ENCODE peak calls at places on chromosomes 4 and X, in ten cellular contexts. One of them, this sample, is unnamed.

GRCh38 chrX:48498374-48498809 is 10.4 kb upstream of the PORCN start:
- DNase-seq in prostate gland: no peak
- DNase-seq in endothelial cell of umbilical vein: peak; percentile 44
- DNase-seq in spleen: peak; percentile 13
- DNase-seq in GM12878: no peak
- DNase-seq in HepG2: no peak
- DNase-seq in stomach: no peak
- DNase-seq in esophagus muscularis mucosa: no peak
- DNase-seq in breast epithelium: no peak
- DNase-seq in suprapubic skin: no peak
- DNase-seq in this sample: no peak

GRCh38 chr4:80153800-80154546 is 43.3 kb upstream of the PRDM8 start:
- DNase-seq in prostate gland: no peak
- DNase-seq in endothelial cell of umbilical vein: no peak
- DNase-seq in spleen: no peak
- DNase-seq in GM12878: no peak
- DNase-seq in HepG2: no peak
- DNase-seq in stomach: no peak
- DNase-seq in esophagus muscularis mucosa: no peak
- DNase-seq in breast epithelium: no peak
- DNase-seq in suprapubic skin: no peak
- DNase-seq in this sample: no peak

GRCh38 chrX:44529315-44529714 is 13.3 kb downstream of the FUNDC1 start:
- DNase-seq in prostate gland: no peak
- DNase-seq in endothelial cell of umbilical vein: no peak
- DNase-seq in spleen: no peak
- DNase-seq in GM12878: no peak
- DNase-seq in HepG2: no peak
- DNase-seq in stomach: no peak
- DNase-seq in esophagus muscularis mucosa: no peak
- DNase-seq in breast epithelium: no peak
- DNase-seq in suprapubic skin: no peak
- DNase-seq in this sample: no peak

GRCh38 chr4:8886625-8887406 is 15.2 kb upstream of the HMX1 start:
- DNase-seq in prostate gland: no peak
- DNase-seq in endothelial cell of umbilical vein: no peak
- DNase-seq in spleen: no peak
- DNase-seq in GM12878: no peak
- DNase-seq in HepG2: no peak
- DNase-seq in stomach: no peak
- DNase-seq in esophagus muscularis mucosa: no peak
- DNase-seq in breast epithelium: no peak
- DNase-seq in suprapubic skin: no peak
- DNase-seq in this sample: no peak

GRCh38 chrX:143306991-143307965 is 210.0 kb downstream of the SPANXN3 start:
- DNase-seq in prostate gland: no peak
- DNase-seq in endothelial cell of umbilical vein: no peak
- DNase-seq in spleen: no peak
- DNase-seq in GM12878: no peak
- DNase-seq in HepG2: no peak
- DNase-seq in stomach: no peak
- DNase-seq in esophagus muscularis mucosa: no peak
- DNase-seq in breast epithelium: no peak
- DNase-seq in suprapubic skin: no peak
- DNase-seq in this sample: no peak

GRCh38 chrX:22136711-22137110 is 104.6 kb downstream of the PHEX start:
- DNase-seq in prostate gland: no peak
- DNase-seq in endothelial cell of umbilical vein: no peak
- DNase-seq in spleen: no peak
- DNase-seq in GM12878: no peak
- DNase-seq in HepG2: no peak
- DNase-seq in stomach: no peak
- DNase-seq in esophagus muscularis mucosa: no peak
- DNase-seq in breast epithelium: no peak
- DNase-seq in suprapubic skin: no peak
- DNase-seq in this sample: no peak

GRCh38 chr4:120990246-120990645 is 67.7 kb upstream of the PRDM5 start:
- DNase-seq in prostate gland: no peak
- DNase-seq in endothelial cell of umbilical vein: no peak
- DNase-seq in spleen: no peak
- DNase-seq in GM12878: no peak
- DNase-seq in HepG2: no peak
- DNase-seq in stomach: no peak
- DNase-seq in esophagus muscularis mucosa: no peak
- DNase-seq in breast epithelium: no peak
- DNase-seq in suprapubic skin: no peak
- DNase-seq in this sample: no peak

GRCh38 chr4:98110929-98111328 is 32.3 kb downstream of the STPG2 start:
- DNase-seq in prostate gland: no peak
- DNase-seq in endothelial cell of umbilical vein: no peak
- DNase-seq in spleen: no peak
- DNase-seq in GM12878: no peak
- DNase-seq in HepG2: no peak
- DNase-seq in stomach: no peak
- DNase-seq in esophagus muscularis mucosa: no peak
- DNase-seq in breast epithelium: no peak
- DNase-seq in suprapubic skin: no peak
- DNase-seq in this sample: no peak

DNA sequence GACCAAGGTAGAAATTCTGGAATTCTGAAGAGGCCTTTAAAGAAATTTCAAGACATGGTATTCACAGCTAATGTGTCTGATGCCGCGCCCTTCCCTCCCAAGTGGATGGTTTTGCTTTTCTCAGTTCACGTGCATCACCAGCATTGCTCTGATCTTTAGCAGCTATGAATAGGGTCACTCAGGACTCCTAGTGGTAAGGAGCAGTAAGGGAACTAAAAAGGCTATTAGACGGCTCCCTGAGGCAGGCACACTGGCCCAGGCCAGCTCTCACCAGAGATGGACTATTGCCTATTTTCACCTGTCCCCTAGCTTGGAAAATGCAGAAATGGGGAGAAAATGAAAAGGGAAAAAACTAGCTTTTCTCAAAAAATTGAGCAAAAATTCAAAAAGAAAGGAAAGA is 447.5 kb upstream of the RASGEF1B start:
- DNase-seq in prostate gland: no peak
- DNase-seq in endothelial cell of umbilical vein: peak; percentile 3
- DNase-seq in spleen: no peak
- DNase-seq in GM12878: no peak
- DNase-seq in HepG2: peak; percentile 21
- DNase-seq in stomach: no peak
- DNase-seq in esophagus muscularis mucosa: no peak
- DNase-seq in breast epithelium: no peak
- DNase-seq in suprapubic skin: no peak
- DNase-seq in this sample: no peak
- TF ChIP-seq CTCF in prostate gland: no peak
- TF ChIP-seq CTCF in endothelial cell of umbilical vein: peak; percentile 25
- TF ChIP-seq CTCF in spleen: peak; percentile 34
- TF ChIP-seq CTCF in GM12878: peak; percentile 14
- TF ChIP-seq CTCF in HepG2: peak; percentile 29
- TF ChIP-seq CTCF in stomach: no peak
- TF ChIP-seq CTCF in esophagus muscularis mucosa: peak; percentile 19
- TF ChIP-seq CTCF in breast epithelium: no peak
- TF ChIP-seq CTCF in suprapubic skin: no peak
- TF ChIP-seq CTCF in this sample: no peak

GRCh38 chrX:129932792-129933321 is 26.9 kb downstream of the UTP14A start:
- DNase-seq in prostate gland: no peak
- DNase-seq in endothelial cell of umbilical vein: no peak
- DNase-seq in spleen: peak; percentile 88
- DNase-seq in GM12878: no peak
- DNase-seq in HepG2: no peak
- DNase-seq in stomach: no peak
- DNase-seq in esophagus muscularis mucosa: no peak
- DNase-seq in breast epithelium: no peak
- DNase-seq in suprapubic skin: peak; percentile 75
- DNase-seq in this sample: peak; percentile 21

GRCh38 chrX:129930941-129931410 is 25.0 kb downstream of the UTP14A start:
- DNase-seq in prostate gland: no peak
- DNase-seq in endothelial cell of umbilical vein: no peak
- DNase-seq in spleen: no peak
- DNase-seq in GM12878: no peak
- DNase-seq in HepG2: no peak
- DNase-seq in stomach: no peak
- DNase-seq in esophagus muscularis mucosa: no peak
- DNase-seq in breast epithelium: no peak
- DNase-seq in suprapubic skin: no peak
- DNase-seq in this sample: no peak

GRCh38 chrX:129932137-129932791 is 26.3 kb downstream of the UTP14A start:
- DNase-seq in prostate gland: peak; percentile 86
- DNase-seq in endothelial cell of umbilical vein: peak; percentile 72
- DNase-seq in spleen: peak; percentile 97
- DNase-seq in GM12878: peak; percentile 38
- DNase-seq in HepG2: peak; percentile 62
- DNase-seq in stomach: peak; percentile 89
- DNase-seq in esophagus muscularis mucosa: peak; percentile 98
- DNase-seq in breast epithelium: peak; percentile 81
- DNase-seq in suprapubic skin: peak; percentile 92
- DNase-seq in this sample: peak; percentile 97

GRCh38 chrX:129933700-129934099 is 27.7 kb downstream of the UTP14A start:
- DNase-seq in prostate gland: no peak
- DNase-seq in endothelial cell of umbilical vein: no peak
- DNase-seq in spleen: no peak
- DNase-seq in GM12878: no peak
- DNase-seq in HepG2: no peak
- DNase-seq in stomach: no peak
- DNase-seq in esophagus muscularis mucosa: no peak
- DNase-seq in breast epithelium: no peak
- DNase-seq in suprapubic skin: no peak
- DNase-seq in this sample: no peak

DNA sequence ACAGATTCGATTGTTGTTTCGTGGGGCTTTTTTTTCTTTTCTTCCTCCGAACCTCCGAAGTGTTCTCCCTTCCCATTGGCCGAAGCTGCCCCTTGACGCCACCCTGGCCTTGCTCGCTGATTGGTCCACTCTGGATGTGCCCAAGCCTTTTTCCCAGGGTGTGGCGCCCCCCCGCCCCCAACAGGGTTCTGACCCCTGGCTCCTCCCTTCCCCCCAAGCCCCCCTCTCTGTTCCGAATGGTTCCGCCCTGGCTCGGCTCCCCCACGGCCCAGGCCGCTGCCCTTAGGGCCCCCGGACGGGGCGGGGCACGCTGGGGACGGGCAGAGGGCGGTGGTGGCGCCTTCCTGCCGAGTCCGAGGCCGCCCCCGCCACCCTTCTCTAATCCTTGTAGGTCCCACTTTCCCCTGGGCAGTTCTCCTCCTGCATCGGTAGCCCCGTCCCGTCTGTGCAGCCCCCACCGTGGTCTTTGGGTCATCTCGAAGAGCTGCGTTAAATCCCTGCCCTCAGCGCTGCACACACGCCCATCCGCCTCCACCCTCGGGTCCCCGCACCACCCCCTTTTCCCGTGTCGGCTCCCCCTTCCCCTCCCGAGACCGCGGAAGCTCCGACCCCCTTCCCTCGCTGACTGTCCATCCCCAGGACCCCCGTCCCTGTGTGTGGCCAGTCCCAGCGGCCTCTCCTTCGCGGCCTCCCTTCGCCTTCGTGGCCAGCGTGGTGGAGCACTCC is 25.6 kb downstream of the UTP14A start:
- DNase-seq in prostate gland: peak; percentile 85
- DNase-seq in endothelial cell of umbilical vein: peak; percentile 78
- DNase-seq in spleen: peak; percentile 95
- DNase-seq in GM12878: peak; percentile 55
- DNase-seq in HepG2: peak; percentile 62
- DNase-seq in stomach: peak; percentile 88
- DNase-seq in esophagus muscularis mucosa: peak; percentile 97
- DNase-seq in breast epithelium: peak; percentile 88
- DNase-seq in suprapubic skin: peak; percentile 93
- DNase-seq in this sample: peak; percentile 92
- TF ChIP-seq POLR2AphosphoS5 in prostate gland: peak; percentile 34
- TF ChIP-seq POLR2AphosphoS5 in endothelial cell of umbilical vein: peak; percentile 37
- TF ChIP-seq POLR2AphosphoS5 in spleen: peak; percentile 89
- TF ChIP-seq POLR2AphosphoS5 in GM12878: no peak
- TF ChIP-seq POLR2AphosphoS5 in HepG2: no peak
- TF ChIP-seq POLR2AphosphoS5 in stomach: peak; percentile 63
- TF ChIP-seq POLR2AphosphoS5 in esophagus muscularis mucosa: peak; percentile 50
- TF ChIP-seq POLR2AphosphoS5 in breast epithelium: peak; percentile 30
- TF ChIP-seq POLR2AphosphoS5 in suprapubic skin: no peak
- TF ChIP-seq POLR2AphosphoS5 in this sample: peak; percentile 24

GRCh38 chr4:5783486-5783885 is 72.5 kb downstream of the EVC start:
- DNase-seq in prostate gland: no peak
- DNase-seq in endothelial cell of umbilical vein: no peak
- DNase-seq in spleen: peak; percentile 48
- DNase-seq in GM12878: no peak
- DNase-seq in HepG2: no peak
- DNase-seq in stomach: no peak
- DNase-seq in esophagus muscularis mucosa: no peak
- DNase-seq in breast epithelium: no peak
- DNase-seq in suprapubic skin: no peak
- DNase-seq in this sample: no peak

GRCh38 chr4:5784960-5785611 is 74.1 kb downstream of the EVC start:
- DNase-seq in prostate gland: peak; percentile 0
- DNase-seq in endothelial cell of umbilical vein: no peak
- DNase-seq in spleen: peak; percentile 17
- DNase-seq in GM12878: no peak
- DNase-seq in HepG2: no peak
- DNase-seq in stomach: no peak
- DNase-seq in esophagus muscularis mucosa: no peak
- DNase-seq in breast epithelium: no peak
- DNase-seq in suprapubic skin: no peak
- DNase-seq in this sample: no peak

GRCh38 chr4:5780831-5781480 is 70.0 kb downstream of the EVC start:
- DNase-seq in prostate gland: no peak
- DNase-seq in endothelial cell of umbilical vein: no peak
- DNase-seq in spleen: peak; percentile 31
- DNase-seq in GM12878: no peak
- DNase-seq in HepG2: no peak
- DNase-seq in stomach: no peak
- DNase-seq in esophagus muscularis mucosa: no peak
- DNase-seq in breast epithelium: no peak
- DNase-seq in suprapubic skin: no peak
- DNase-seq in this sample: no peak

GRCh38 chr4:5784021-5784420 is 73.0 kb downstream of the EVC start:
- DNase-seq in prostate gland: no peak
- DNase-seq in endothelial cell of umbilical vein: no peak
- DNase-seq in spleen: no peak
- DNase-seq in GM12878: no peak
- DNase-seq in HepG2: no peak
- DNase-seq in stomach: no peak
- DNase-seq in esophagus muscularis mucosa: no peak
- DNase-seq in breast epithelium: no peak
- DNase-seq in suprapubic skin: no peak
- DNase-seq in this sample: no peak

GRCh38 chr4:5782829-5783476 is 72.0 kb downstream of the EVC start:
- DNase-seq in prostate gland: no peak
- DNase-seq in endothelial cell of umbilical vein: no peak
- DNase-seq in spleen: peak; percentile 36
- DNase-seq in GM12878: no peak
- DNase-seq in HepG2: no peak
- DNase-seq in stomach: no peak
- DNase-seq in esophagus muscularis mucosa: no peak
- DNase-seq in breast epithelium: no peak
- DNase-seq in suprapubic skin: no peak
- DNase-seq in this sample: no peak
- TF ChIP-seq POLR2A in prostate gland: no peak
- TF ChIP-seq POLR2A in endothelial cell of umbilical vein: no peak
- TF ChIP-seq POLR2A in spleen: no peak
- TF ChIP-seq POLR2A in GM12878: no peak
- TF ChIP-seq POLR2A in HepG2: no peak
- TF ChIP-seq POLR2A in stomach: no peak
- TF ChIP-seq POLR2A in esophagus muscularis mucosa: no peak
- TF ChIP-seq POLR2A in breast epithelium: no peak
- TF ChIP-seq POLR2A in suprapubic skin: no peak
- TF ChIP-seq POLR2A in this sample: no peak

DNA sequence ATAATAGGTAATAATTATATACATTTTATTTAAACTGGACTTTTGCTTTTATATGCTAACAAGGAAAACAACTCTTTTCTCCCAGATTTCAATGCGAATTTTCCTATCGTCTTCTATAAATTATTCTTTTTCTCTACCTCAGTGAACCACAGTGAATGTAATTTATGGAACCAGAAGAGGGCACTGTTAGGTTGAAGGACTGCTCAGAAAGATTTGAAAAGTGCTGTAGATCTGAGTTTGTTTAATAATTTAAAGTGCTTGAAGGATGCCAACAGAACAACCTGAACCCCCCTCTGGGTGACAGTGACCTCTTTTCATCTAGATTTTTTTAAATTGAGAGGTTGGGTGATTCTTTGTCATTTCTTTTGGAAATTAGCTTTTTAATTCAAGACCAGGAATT is 54.9 kb downstream of the PHOX2B start:
- DNase-seq in prostate gland: no peak
- DNase-seq in endothelial cell of umbilical vein: peak; percentile 38
- DNase-seq in spleen: no peak
- DNase-seq in GM12878: no peak
- DNase-seq in HepG2: peak; percentile 16
- DNase-seq in stomach: no peak
- DNase-seq in esophagus muscularis mucosa: no peak
- DNase-seq in breast epithelium: no peak
- DNase-seq in suprapubic skin: no peak
- DNase-seq in this sample: no peak
- TF ChIP-seq CTCF in prostate gland: no peak
- TF ChIP-seq CTCF in endothelial cell of umbilical vein: peak; percentile 33
- TF ChIP-seq CTCF in spleen: peak; percentile 10
- TF ChIP-seq CTCF in GM12878: peak; percentile 51
- TF ChIP-seq CTCF in HepG2: peak; percentile 45
- TF ChIP-seq CTCF in stomach: peak; percentile 10
- TF ChIP-seq CTCF in esophagus muscularis mucosa: peak; percentile 30
- TF ChIP-seq CTCF in breast epithelium: no peak
- TF ChIP-seq CTCF in suprapubic skin: no peak
- TF ChIP-seq CTCF in this sample: no peak

This sample was measured in upper lobe of left lung.